ENCODE peak calls at places on chromosomes 12 and 14, in four cellular contexts. One of them, this sample, is unnamed.

GRCh38 chr12:1918081-1918874 is at the start of gene CACNA2D4:
- DNase-seq in neuronal stem cell: peak; percentile 56
- DNase-seq in tibial artery: peak; percentile 62
- DNase-seq in CD8-positive, alpha-beta memory T cell: no peak
- DNase-seq in this sample: peak; percentile 60

GRCh38 chr14:36522972-36523685 is 3.1 kb upstream of the NKX2-1 start:
- DNase-seq in neuronal stem cell: no peak
- DNase-seq in tibial artery: no peak
- DNase-seq in CD8-positive, alpha-beta memory T cell: no peak
- DNase-seq in this sample: no peak

GRCh38 chr14:89921896-89922548 is 32.5 kb downstream of the EFCAB11 start:
- DNase-seq in neuronal stem cell: no peak
- DNase-seq in tibial artery: no peak
- DNase-seq in CD8-positive, alpha-beta memory T cell: no peak
- DNase-seq in this sample: no peak

GRCh38 chr12:8953773-8954402 is 4.4 kb upstream of the M6PR start:
- DNase-seq in neuronal stem cell: no peak
- DNase-seq in tibial artery: no peak
- DNase-seq in CD8-positive, alpha-beta memory T cell: peak; percentile 69
- DNase-seq in this sample: no peak

GRCh38 chr12:121030576-121031212 is 8.4 kb downstream of the OASL start:
- DNase-seq in neuronal stem cell: no peak
- DNase-seq in tibial artery: no peak
- DNase-seq in CD8-positive, alpha-beta memory T cell: no peak
- DNase-seq in this sample: no peak

GRCh38 chr14:70086685-70087379 is 101.9 kb downstream of the SLC8A3 start:
- DNase-seq in neuronal stem cell: no peak
- DNase-seq in tibial artery: no peak
- DNase-seq in CD8-positive, alpha-beta memory T cell: no peak
- DNase-seq in this sample: no peak

GRCh38 chr12:108430245-108430644 is 84.8 kb upstream of the FICD start:
- DNase-seq in neuronal stem cell: no peak
- DNase-seq in tibial artery: no peak
- DNase-seq in CD8-positive, alpha-beta memory T cell: no peak
- DNase-seq in this sample: no peak

GRCh38 chr12:119838781-119839180 is 38.3 kb downstream of the CIT start:
- DNase-seq in neuronal stem cell: no peak
- DNase-seq in tibial artery: no peak
- DNase-seq in CD8-positive, alpha-beta memory T cell: no peak
- DNase-seq in this sample: no peak

GRCh38 chr12:114480309-114481199 is 74.6 kb upstream of the TBX5 start:
- DNase-seq in neuronal stem cell: no peak
- DNase-seq in tibial artery: no peak
- DNase-seq in CD8-positive, alpha-beta memory T cell: no peak
- DNase-seq in this sample: no peak

GRCh38 chr12:94553875-94554274 is 94.2 kb upstream of the CEP83 start:
- DNase-seq in neuronal stem cell: no peak
- DNase-seq in tibial artery: no peak
- DNase-seq in CD8-positive, alpha-beta memory T cell: no peak
- DNase-seq in this sample: no peak

GRCh38 chr12:94555687-94556086 is 94.7 kb downstream of the TMCC3 start:
- DNase-seq in neuronal stem cell: no peak
- DNase-seq in tibial artery: no peak
- DNase-seq in CD8-positive, alpha-beta memory T cell: no peak
- DNase-seq in this sample: no peak

GRCh38 chr12:94550964-94551363 is 91.3 kb upstream of the CEP83 start:
- DNase-seq in neuronal stem cell: no peak
- DNase-seq in tibial artery: no peak
- DNase-seq in CD8-positive, alpha-beta memory T cell: no peak
- DNase-seq in this sample: no peak

GRCh38 chr12:94551810-94552209 is 92.1 kb upstream of the CEP83 start:
- DNase-seq in neuronal stem cell: no peak
- DNase-seq in tibial artery: no peak
- DNase-seq in CD8-positive, alpha-beta memory T cell: no peak
- DNase-seq in this sample: no peak

DNA sequence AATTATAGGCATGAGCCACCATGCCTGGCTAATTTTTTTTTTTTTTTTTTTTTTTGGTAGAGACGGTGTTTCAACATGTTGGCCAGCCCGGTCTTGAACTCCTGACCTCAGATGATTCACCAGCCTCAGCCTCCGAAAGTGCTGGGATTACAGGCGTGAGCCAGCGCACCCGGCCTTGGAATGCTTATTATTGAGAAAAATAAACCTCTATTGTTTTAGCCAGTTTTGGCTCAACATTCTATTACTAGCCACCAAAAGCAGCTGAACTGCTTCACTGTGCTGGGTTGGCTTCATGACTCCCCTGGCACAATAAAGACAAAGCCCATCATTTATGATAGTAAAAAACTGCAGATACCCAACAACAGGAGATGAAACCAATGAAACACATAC is 93.5 kb upstream of the CEP83 start:
- DNase-seq in neuronal stem cell: no peak
- DNase-seq in tibial artery: no peak
- DNase-seq in CD8-positive, alpha-beta memory T cell: no peak
- DNase-seq in this sample: no peak
- H3K4me1 ChIP-seq in neuronal stem cell: no peaks in the 10 kb centered on the region
- H3K4me1 ChIP-seq in tibial artery: no peaks in the 10 kb centered on the region
- H3K4me1 ChIP-seq in CD8-positive, alpha-beta memory T cell: no peaks in the 10 kb centered on the region
- H3K4me1 ChIP-seq in this sample: no peaks in the 10 kb centered on the region

GRCh38 chr14:100900837-100901390 is 2.6 kb downstream of the RTL1 start:
- DNase-seq in neuronal stem cell: peak; percentile 69
- DNase-seq in tibial artery: peak; percentile 25
- DNase-seq in CD8-positive, alpha-beta memory T cell: no peak
- DNase-seq in this sample: peak; percentile 66

GRCh38 chr14:100898935-100899840 is 4.3 kb downstream of the RTL1 start:
- DNase-seq in neuronal stem cell: no peak
- DNase-seq in tibial artery: peak; percentile 57
- DNase-seq in CD8-positive, alpha-beta memory T cell: no peak
- DNase-seq in this sample: peak; percentile 64

GRCh38 chr14:100896369-100897060 is 7.0 kb downstream of the RTL1 start:
- DNase-seq in neuronal stem cell: no peak
- DNase-seq in tibial artery: peak; percentile 52
- DNase-seq in CD8-positive, alpha-beta memory T cell: no peak
- DNase-seq in this sample: peak; percentile 45

GRCh38 chr14:100899841-100900771 is 3.4 kb downstream of the RTL1 start:
- DNase-seq in neuronal stem cell: peak; percentile 59
- DNase-seq in tibial artery: peak; percentile 42
- DNase-seq in CD8-positive, alpha-beta memory T cell: no peak
- DNase-seq in this sample: peak; percentile 58

GRCh38 chr14:100898465-100898864 is 5.1 kb downstream of the RTL1 start:
- DNase-seq in neuronal stem cell: no peak
- DNase-seq in tibial artery: no peak
- DNase-seq in CD8-positive, alpha-beta memory T cell: no peak
- DNase-seq in this sample: peak; percentile 44
- H3K4me1 ChIP-seq in neuronal stem cell: peaks cover 44% of the 10 kb centered on the region
- H3K4me1 ChIP-seq in tibial artery: peaks cover 15% of the 10 kb centered on the region
- H3K4me1 ChIP-seq in CD8-positive, alpha-beta memory T cell: no peaks in the 10 kb centered on the region
- H3K4me1 ChIP-seq in this sample: no peaks in the 10 kb centered on the region

GRCh38 chr12:47835017-47835830 is 15.5 kb upstream of the HDAC7 start:
- DNase-seq in neuronal stem cell: no peak
- DNase-seq in tibial artery: no peak
- DNase-seq in CD8-positive, alpha-beta memory T cell: no peak
- DNase-seq in this sample: peak; percentile 46

GRCh38 chr12:47835831-47836155 is 16.1 kb upstream of the HDAC7 start:
- DNase-seq in neuronal stem cell: no peak
- DNase-seq in tibial artery: no peak
- DNase-seq in CD8-positive, alpha-beta memory T cell: no peak
- DNase-seq in this sample: peak; percentile 46

GRCh38 chr12:47838286-47838931 is 18.7 kb upstream of the HDAC7 start:
- DNase-seq in neuronal stem cell: no peak
- DNase-seq in tibial artery: peak; percentile 67
- DNase-seq in CD8-positive, alpha-beta memory T cell: no peak
- DNase-seq in this sample: no peak

GRCh38 chr12:47839214-47839613 is 19.5 kb upstream of the HDAC7 start:
- DNase-seq in neuronal stem cell: no peak
- DNase-seq in tibial artery: peak; percentile 48
- DNase-seq in CD8-positive, alpha-beta memory T cell: no peak
- DNase-seq in this sample: no peak

DNA sequence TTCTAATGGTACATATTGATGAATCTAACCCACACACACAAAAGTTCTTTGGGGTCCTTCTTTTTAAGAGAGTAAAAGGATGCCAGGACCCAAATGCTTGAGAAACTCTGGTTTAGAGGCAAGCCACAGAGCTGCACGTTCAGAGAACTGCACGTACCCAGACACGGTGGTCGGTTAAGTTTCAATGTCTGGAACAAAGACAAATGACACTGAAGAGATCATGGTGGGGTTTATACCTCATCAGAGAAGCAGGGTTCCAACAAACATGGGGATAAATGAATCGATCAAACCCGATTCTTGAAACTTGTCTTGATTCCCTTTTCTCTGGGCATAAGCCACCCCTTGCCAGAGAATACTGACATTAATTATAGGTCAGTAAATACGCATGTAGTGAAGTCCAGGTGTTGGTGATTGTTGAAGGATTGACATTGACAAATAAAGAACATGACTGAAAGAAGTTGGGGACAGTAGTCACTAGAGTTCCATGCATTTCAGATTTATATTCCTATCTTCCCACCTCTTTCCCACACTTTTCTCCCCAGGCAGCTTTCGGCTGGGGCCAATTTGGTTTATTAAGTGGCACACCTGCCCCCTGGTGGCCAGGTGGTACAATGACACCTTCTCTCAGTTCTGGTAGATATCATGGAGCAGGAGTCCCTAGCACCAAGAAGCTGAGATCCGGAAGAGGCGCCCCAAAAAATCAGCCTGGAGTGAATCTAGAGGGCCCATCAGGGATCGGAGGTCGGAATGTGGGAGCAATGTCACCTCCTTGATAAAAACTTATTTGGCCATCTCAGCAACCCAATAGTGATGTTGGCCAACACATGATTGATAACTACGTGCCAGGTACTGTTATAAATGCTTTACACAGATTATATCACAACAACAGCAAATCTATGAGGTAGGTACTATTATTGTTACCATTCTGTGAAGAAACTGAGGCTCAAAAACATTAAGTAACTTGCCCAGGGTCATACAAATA is 17.8 kb upstream of the HDAC7 start:
- DNase-seq in neuronal stem cell: peak; percentile 66
- DNase-seq in tibial artery: peak; percentile 87
- DNase-seq in CD8-positive, alpha-beta memory T cell: peak; percentile 77
- DNase-seq in this sample: peak; percentile 90
- H3K4me1 ChIP-seq in neuronal stem cell: peaks cover 7% of the 10 kb centered on the region
- H3K4me1 ChIP-seq in tibial artery: peaks cover 13% of the 10 kb centered on the region
- H3K4me1 ChIP-seq in CD8-positive, alpha-beta memory T cell: peaks cover 37% of the 10 kb centered on the region
- H3K4me1 ChIP-seq in this sample: peaks cover 13% of the 10 kb centered on the region

DNA sequence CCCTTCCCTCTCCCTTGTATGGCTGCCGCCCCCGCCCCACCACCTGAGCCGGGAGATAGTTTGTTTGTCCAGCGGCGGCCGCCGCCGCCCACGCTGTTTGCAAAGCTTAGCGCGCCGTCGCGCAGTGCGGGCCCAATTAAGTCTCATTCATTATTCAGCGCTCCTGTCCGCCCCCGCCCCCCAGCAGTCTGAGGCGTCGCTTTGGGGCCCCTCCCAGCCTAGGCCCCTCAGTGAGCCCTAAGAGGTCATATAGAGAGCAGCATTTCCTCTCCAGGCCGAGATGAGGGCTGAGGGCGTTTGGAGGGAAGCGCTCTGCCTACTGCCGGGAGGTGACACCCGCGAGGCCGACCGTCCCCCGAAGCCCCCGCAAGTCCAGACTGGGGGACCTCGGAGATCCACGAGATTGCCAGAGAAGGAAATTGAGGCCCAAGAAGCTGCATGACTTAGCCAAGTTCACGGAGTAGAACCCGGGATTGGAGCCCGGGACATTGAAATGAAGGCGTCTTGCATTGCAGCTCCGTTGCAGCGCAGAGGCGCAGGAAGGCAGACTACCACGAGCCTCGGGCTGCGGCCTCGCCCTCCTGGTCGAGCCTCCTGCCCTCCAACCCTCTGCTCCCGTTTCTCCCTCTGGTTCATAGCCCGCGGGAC is at the start of gene DNAJC22:
- DNase-seq in neuronal stem cell: no peak
- DNase-seq in tibial artery: peak; percentile 64
- DNase-seq in CD8-positive, alpha-beta memory T cell: no peak
- DNase-seq in this sample: peak; percentile 59
- H3K4me1 ChIP-seq in neuronal stem cell: peaks cover 23% of the 10 kb centered on the region
- H3K4me1 ChIP-seq in tibial artery: peaks cover 53% of the 10 kb centered on the region
- H3K4me1 ChIP-seq in CD8-positive, alpha-beta memory T cell: peaks cover 52% of the 10 kb centered on the region
- H3K4me1 ChIP-seq in this sample: no peaks in the 10 kb centered on the region

DNA sequence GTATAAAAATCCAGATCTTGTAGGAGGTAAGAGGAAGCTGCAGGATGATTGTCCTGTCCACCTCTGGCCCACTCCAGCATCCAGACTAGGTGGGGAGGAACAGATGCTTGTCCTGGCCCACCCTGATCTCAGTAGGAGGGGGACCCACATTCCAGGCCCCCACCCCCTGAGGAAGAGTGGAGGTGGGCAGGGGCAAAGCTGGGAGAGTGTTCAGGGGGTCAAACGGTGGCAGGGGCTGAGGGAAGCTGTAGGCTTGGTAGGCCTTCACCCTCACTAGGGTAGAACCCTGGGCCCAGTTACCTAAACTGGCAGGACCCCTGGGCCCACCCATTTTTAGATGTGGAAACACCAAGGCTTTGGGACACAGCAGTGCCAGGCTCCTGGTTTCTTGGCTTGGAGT is 4.1 kb downstream of the SLC48A1 start:
- DNase-seq in neuronal stem cell: no peak
- DNase-seq in tibial artery: no peak
- DNase-seq in CD8-positive, alpha-beta memory T cell: no peak
- DNase-seq in this sample: no peak
- H3K4me1 ChIP-seq in neuronal stem cell: peaks cover 12% of the 10 kb centered on the region
- H3K4me1 ChIP-seq in tibial artery: peaks cover 72% of the 10 kb centered on the region
- H3K4me1 ChIP-seq in CD8-positive, alpha-beta memory T cell: peaks cover 21% of the 10 kb centered on the region
- H3K4me1 ChIP-seq in this sample: peaks cover 74% of the 10 kb centered on the region

GRCh38 chr14:99572173-99572999 is 31.6 kb downstream of the CCDC85C start:
- DNase-seq in neuronal stem cell: no peak
- DNase-seq in tibial artery: no peak
- DNase-seq in CD8-positive, alpha-beta memory T cell: no peak
- DNase-seq in this sample: no peak
- H3K4me1 ChIP-seq in neuronal stem cell: peaks cover 61% of the 10 kb centered on the region
- H3K4me1 ChIP-seq in tibial artery: peaks cover 83% of the 10 kb centered on the region
- H3K4me1 ChIP-seq in CD8-positive, alpha-beta memory T cell: no peaks in the 10 kb centered on the region
- H3K4me1 ChIP-seq in this sample: peaks cover 100% of the 10 kb centered on the region

GRCh38 chr14:24325963-24326362 is 8.9 kb downstream of the ADCY4 start:
- DNase-seq in neuronal stem cell: no peak
- DNase-seq in tibial artery: no peak
- DNase-seq in CD8-positive, alpha-beta memory T cell: no peak
- DNase-seq in this sample: no peak
- H3K4me1 ChIP-seq in neuronal stem cell: peaks cover 4% of the 10 kb centered on the region
- H3K4me1 ChIP-seq in tibial artery: no peaks in the 10 kb centered on the region
- H3K4me1 ChIP-seq in CD8-positive, alpha-beta memory T cell: peaks cover 31% of the 10 kb centered on the region
- H3K4me1 ChIP-seq in this sample: no peaks in the 10 kb centered on the region

GRCh38 chr12:116078396-116078795 is 199.1 kb downstream of the MED13L start:
- DNase-seq in neuronal stem cell: no peak
- DNase-seq in tibial artery: no peak
- DNase-seq in CD8-positive, alpha-beta memory T cell: no peak
- DNase-seq in this sample: no peak

GRCh38 chr12:116076399-116076798 is 201.1 kb downstream of the MED13L start:
- DNase-seq in neuronal stem cell: no peak
- DNase-seq in tibial artery: no peak
- DNase-seq in CD8-positive, alpha-beta memory T cell: no peak
- DNase-seq in this sample: no peak

GRCh38 chr12:116077431-116077830 is 200.1 kb downstream of the MED13L start:
- DNase-seq in neuronal stem cell: no peak
- DNase-seq in tibial artery: no peak
- DNase-seq in CD8-positive, alpha-beta memory T cell: no peak
- DNase-seq in this sample: no peak

GRCh38 chr12:116075251-116075650 is 202.2 kb downstream of the MED13L start:
- DNase-seq in neuronal stem cell: no peak
- DNase-seq in tibial artery: no peak
- DNase-seq in CD8-positive, alpha-beta memory T cell: no peak
- DNase-seq in this sample: no peak

GRCh38 chr12:116074686-116075085 is 202.8 kb downstream of the MED13L start:
- DNase-seq in neuronal stem cell: no peak
- DNase-seq in tibial artery: no peak
- DNase-seq in CD8-positive, alpha-beta memory T cell: no peak
- DNase-seq in this sample: no peak
- H3K4me1 ChIP-seq in neuronal stem cell: no peaks in the 10 kb centered on the region
- H3K4me1 ChIP-seq in tibial artery: peaks cover 11% of the 10 kb centered on the region
- H3K4me1 ChIP-seq in CD8-positive, alpha-beta memory T cell: no peaks in the 10 kb centered on the region
- H3K4me1 ChIP-seq in this sample: peaks cover 12% of the 10 kb centered on the region

This sample was measured in sigmoid colon.